ENCODE peak calls at places on chromosomes 13 and 19, in four cellular contexts. J is fibroblast of lung, W is GM23338, P is DND-41. R is an unnamed sample.

GRCh38 chr13:109100705-109101104 is 471.3 kb downstream of the MYO16 start:
- DNase-seq in J (no peak), W (peak), P (no peak), R (no peak)

GRCh38 chr13:33106656-33107402 is 90.6 kb downstream of the KL start:
- DNase-seq in J (no peak), W (no peak), P (no peak), R (no peak)

GRCh38 chr19:56269348-56269747 is 3.2 kb upstream of the EDDM13 start:
- DNase-seq in J (no peak), W (no peak), P (no peak), R (no peak)

GRCh38 chr19:4391701-4392543 is 8.4 kb downstream of the SH3GL1 start:
- DNase-seq in J (peak), W (no peak), P (no peak), R (no peak)

GRCh38 chr13:32555613-32556012 is 17.0 kb upstream of the N4BP2L2 start:
- DNase-seq in J (no peak), W (no peak), P (no peak), R (no peak)

GRCh38 chr13:23771966-23772365 is 117.2 kb downstream of the MIPEP start:
- DNase-seq in J (peak), W (no peak), P (no peak), R (no peak)

GRCh38 chr19:16594131-16594586 is 21.9 kb upstream of the SLC35E1 start:
- DNase-seq in J (no peak), W (no peak), P (peak), R (no peak)

GRCh38 chr19:43809762-43810696 is 7.8 kb upstream of the LYPD5 start:
- DNase-seq in J (peak), W (peak), P (no peak), R (peak)

GRCh38 chr13:65926750-65927171 is 1303.4 kb downstream of the PCDH9 start:
- DNase-seq in J (no peak), W (peak), P (peak), R (no peak)

GRCh38 chr13:93963266-93964131 is 516.0 kb downstream of the DCT start:
- DNase-seq in J (peak), W (no peak), P (no peak), R (no peak)

GRCh38 chr19:36420961-36421748 is 2.7 kb upstream of the ZFP82 start:
- DNase-seq in J (peak), W (peak), P (no peak), R (no peak)

GRCh38 chr19:6039541-6040225 is 61.7 kb upstream of the RANBP3 start:
- DNase-seq in J (no peak), W (no peak), P (no peak), R (no peak)

GRCh38 chr13:44117351-44117750 is 237.6 kb downstream of the LACC1 start:
- DNase-seq in J (peak), W (peak), P (peak), R (peak)

GRCh38 chr19:11737964-11738745 is 591 bp downstream of the ZNF823 start:
- DNase-seq in J (peak), W (peak), P (peak), R (no peak)

GRCh38 chr19:13101590-13102415 is 855 bp downstream of the LYL1 start:
- DNase-seq in J (no peak), W (no peak), P (no peak), R (no peak)

GRCh38 chr19:13103961-13104847 is 1.5 kb upstream of the LYL1 start:
- DNase-seq in J (no peak), W (peak), P (peak), R (no peak)

GRCh38 chr19:13102416-13102665 is 317 bp downstream of the LYL1 start:
- DNase-seq in J (no peak), W (no peak), P (no peak), R (no peak)

GRCh38 chr19:13103585-13103923 is 896 bp upstream of the LYL1 start:
- DNase-seq in J (no peak), W (no peak), P (no peak), R (no peak)

GRCh38 chr19:13102666-13103584 is at the start of gene LYL1:
- DNase-seq in J (no peak), W (peak), P (no peak), R (no peak)
- TF ChIP-seq EZH2 in J (no peak), W (no peak), P (peak), R (no peak)

GRCh38 chr13:76833465-76833864 is 52.7 kb downstream of the KCTD12 start:
- DNase-seq in J (no peak), W (no peak), P (no peak), R (no peak)
- TF ChIP-seq EZH2 in J (no peak), W (no peak), P (no peak), R (no peak)

GRCh38 chr13:51230473-51231105 is 8.4 kb downstream of the FAM124A start:
- DNase-seq in J (peak), W (peak), P (no peak), R (no peak)
- TF ChIP-seq EZH2 in J (no peak), W (no peak), P (no peak), R (no peak)

GRCh38 chr19:48444933-48445194 is 919 bp upstream of the GRWD1 start:
- DNase-seq in J (no peak), W (no peak), P (no peak), R (no peak)

GRCh38 chr19:48444129-48444932 is 1.5 kb upstream of the GRWD1 start:
- DNase-seq in J (no peak), W (peak), P (no peak), R (no peak)

GRCh38 chr19:48442116-48443035 is 3.4 kb upstream of the GRWD1 start:
- DNase-seq in J (no peak), W (peak), P (no peak), R (no peak)

GRCh38 chr19:48443731-48444128 is 2.1 kb upstream of the GRWD1 start:
- DNase-seq in J (no peak), W (peak), P (no peak), R (no peak)

DNA sequence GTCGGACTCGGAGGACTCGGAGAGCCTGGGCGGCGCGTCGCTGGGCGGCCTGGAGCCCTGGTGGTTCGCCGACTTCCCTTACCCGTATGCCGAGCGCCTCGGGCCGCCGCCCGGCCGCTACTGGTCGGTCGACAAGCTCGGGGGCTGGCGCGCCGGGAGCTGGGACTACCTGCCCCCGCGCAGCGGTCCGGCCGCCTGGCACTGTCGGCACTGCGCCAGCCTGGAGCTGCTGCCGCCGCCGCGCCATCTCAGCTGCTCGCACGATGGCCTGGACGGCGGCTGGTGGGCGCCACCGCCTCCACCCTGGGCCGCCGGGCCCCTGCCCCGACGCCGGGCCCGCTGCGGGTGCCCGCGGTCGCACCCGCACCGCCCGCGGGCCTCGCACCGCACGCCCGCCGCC is 2.5 kb upstream of the GRWD1 start:
- DNase-seq in J (no peak), W (peak), P (no peak), R (no peak)
- TF ChIP-seq EZH2 in J (peak), W (no peak), P (no peak), R (no peak)

GRCh38 chr19:18605546-18606280 is 886 bp downstream of the CRLF1 start:
- DNase-seq in J (no peak), W (peak), P (no peak), R (no peak)
- TF ChIP-seq EZH2 in J (peak), W (peak), P (no peak), R (no peak)

GRCh38 chr13:114130708-114131580 is 1.5 kb downstream of the RASA3 start:
- DNase-seq in J (peak), W (peak), P (peak), R (peak)
- TF ChIP-seq EZH2 in J (no peak), W (no peak), P (no peak), R (no peak)

GRCh38 chr19:45863335-45863839 is 440 bp upstream of the SYMPK start:
- DNase-seq in J (no peak), W (no peak), P (no peak), R (no peak)
- TF ChIP-seq EZH2 in J (no peak), W (no peak), P (no peak), R (no peak)

GRCh38 chr19:3358919-3359849 is 7.2 kb upstream of the NFIC start:
- DNase-seq in J (peak), W (peak), P (peak), R (no peak)
- TF ChIP-seq EZH2 in J (no peak), W (peak), P (peak), R (no peak)

GRCh38 chr13:102400619-102401125 is 1.2 kb downstream of the FGF14 start:
- DNase-seq in J (peak), W (peak), P (no peak), R (no peak)
- TF ChIP-seq EZH2 in J (no peak), W (peak), P (no peak), R (no peak)

GRCh38 chr13:27977476-27978300 is 8.6 kb upstream of the CDX2 start:
- DNase-seq in J (no peak), W (peak), P (no peak), R (no peak)
- TF ChIP-seq EZH2 in J (no peak), W (peak), P (no peak), R (peak)

R was measured in SK-N-MC.